ENCODE peak calls at places on chromosomes 1 and 21, in ten cellular contexts. W, K, Z, J, E, A, C, Q, T and V are unnamed samples.

GRCh38 chr1:203167026-203167912 is 8.4 kb downstream of the MYBPH start:
- DNase-seq in W (no peak), K (no peak), Z (peak; percentile 58), J (no peak), E (peak; percentile 70), A (no peak), C (no peak), Q (no peak), T (no peak), V (no peak)

GRCh38 chr1:29379438-29380073 is 143.2 kb downstream of the PTPRU start:
- DNase-seq in W (no peak), K (peak; percentile 27), Z (peak; percentile 61), J (no peak), E (no peak), A (peak; percentile 47), C (no peak), Q (no peak), T (no peak), V (no peak)

GRCh38 chr21:33265664-33266049 is 510 bp upstream of the IL10RB start:
- DNase-seq in W (peak; percentile 30), K (peak; percentile 19), Z (peak; percentile 43), J (no peak), E (no peak), A (no peak), C (peak; percentile 24), Q (no peak), T (no peak), V (no peak)

GRCh38 chr1:20279507-20279906 is 11.2 kb upstream of the VWA5B1 start:
- DNase-seq in W (no peak), K (peak; percentile 85), Z (peak; percentile 97), J (no peak), E (no peak), A (no peak), C (peak; percentile 26), Q (no peak), T (no peak), V (no peak)

GRCh38 chr1:81670286-81670685 is 130.4 kb upstream of the ADGRL2 start:
- DNase-seq in W (peak; percentile 23), K (peak; percentile 96), Z (peak; percentile 92), J (no peak), E (no peak), A (no peak), C (peak; percentile 92), Q (no peak), T (no peak), V (no peak)

GRCh38 chr1:206496131-206496793 is 11.1 kb upstream of the RASSF5 start:
- DNase-seq in W (no peak), K (peak; percentile 60), Z (peak; percentile 57), J (no peak), E (no peak), A (no peak), C (no peak), Q (no peak), T (no peak), V (no peak)

GRCh38 chr1:178267646-178268094 is 173.8 kb downstream of the RASAL2 start:
- DNase-seq in W (no peak), K (peak; percentile 78), Z (peak; percentile 95), J (no peak), E (no peak), A (peak; percentile 46), C (peak; percentile 29), Q (no peak), T (no peak), V (no peak)

GRCh38 chr1:28887418-28887834 is 26.9 kb upstream of the EPB41 start:
- DNase-seq in W (no peak), K (no peak), Z (peak; percentile 30), J (no peak), E (peak; percentile 27), A (peak; percentile 38), C (no peak), Q (peak; percentile 73), T (no peak), V (no peak)

GRCh38 chr1:3762151-3762872 is 10.1 kb downstream of the CCDC27 start:
- DNase-seq in W (no peak), K (no peak), Z (no peak), J (no peak), E (no peak), A (no peak), C (no peak), Q (no peak), T (no peak), V (no peak)

GRCh38 chr1:154747841-154748766 is 122.0 kb downstream of the KCNN3 start:
- DNase-seq in W (peak; percentile 39), K (no peak), Z (no peak), J (no peak), E (peak; percentile 45), A (no peak), C (no peak), Q (no peak), T (no peak), V (no peak)

GRCh38 chr1:22801753-22802152 is 91.1 kb downstream of the EPHB2 start:
- DNase-seq in W (no peak), K (no peak), Z (no peak), J (no peak), E (no peak), A (peak; percentile 53), C (no peak), Q (no peak), T (no peak), V (no peak)

GRCh38 chr1:117964290-117965038 is 34.9 kb downstream of the WDR3 start:
- DNase-seq in W (no peak), K (peak; percentile 25), Z (no peak), J (no peak), E (no peak), A (no peak), C (no peak), Q (no peak), T (no peak), V (no peak)

GRCh38 chr1:11804666-11805453 is 904 bp downstream of the MTHFR start:
- DNase-seq in W (no peak), K (peak; percentile 73), Z (peak; percentile 64), J (no peak), E (peak; percentile 34), A (no peak), C (peak; percentile 58), Q (no peak), T (no peak), V (no peak)

GRCh38 chr1:208111646-208112200 is 132.5 kb downstream of the PLXNA2 start:
- DNase-seq in W (no peak), K (no peak), Z (no peak), J (no peak), E (no peak), A (no peak), C (no peak), Q (no peak), T (no peak), V (no peak)

GRCh38 chr1:151128800-151129199 is 17.6 kb downstream of the SEMA6C start:
- DNase-seq in W (no peak), K (no peak), Z (no peak), J (no peak), E (no peak), A (no peak), C (no peak), Q (no peak), T (no peak), V (no peak)